ENCODE peak calls at places on chromosome 2, in five cellular contexts. X is C1 segment of cervical spinal cord, Q is posterior vena cava, C is iris pigment epithelial cell, B is head of caudate nucleus. E is an unnamed sample.

GRCh38 chr2:17208511-17208910 is 309.7 kb downstream of the RAD51AP2 start:
- DNase-seq in X (no peak), Q (no peak), C (peak; percentile 1), B (no peak), E (peak; percentile 50)

GRCh38 chr2:144414324-144414845 is 105.5 kb downstream of the ZEB2 start:
- DNase-seq in X (no peak), Q (peak; percentile 86), C (peak; percentile 98), B (no peak), E (peak; percentile 92)

GRCh38 chr2:20062615-20063545 is 11.5 kb upstream of the LAPTM4A start:
- DNase-seq in X (no peak), Q (peak; percentile 85), C (peak; percentile 97), B (no peak), E (peak; percentile 29)

GRCh38 chr2:55161295-55162210 is 70.5 kb downstream of the CLHC1 start:
- DNase-seq in X (no peak), Q (no peak), C (no peak), B (peak; percentile 89), E (peak; percentile 32)

GRCh38 chr2:226873051-226873620 is 37.3 kb downstream of the RHBDD1 start:
- DNase-seq in X (no peak), Q (no peak), C (peak; percentile 30), B (no peak), E (no peak)

GRCh38 chr2:235217814-235218213 is 266.0 kb downstream of the SH3BP4 start:
- DNase-seq in X (no peak), Q (no peak), C (peak; percentile 74), B (no peak), E (peak; percentile 8)

GRCh38 chr2:100417745-100418090 is 250 bp upstream of the CHST10 start:
- DNase-seq in X (no peak), Q (no peak), C (no peak), B (no peak), E (no peak)

GRCh38 chr2:184597571-184597980 is 753 bp upstream of the ZNF804A start:
- DNase-seq in X (peak; percentile 29), Q (peak; percentile 45), C (peak; percentile 72), B (peak; percentile 81), E (no peak)

GRCh38 chr2:2464095-2464494 is 133.0 kb upstream of the MYT1L start:
- DNase-seq in X (no peak), Q (no peak), C (no peak), B (no peak), E (no peak)

GRCh38 chr2:130977461-130978050 is 115.7 kb downstream of the FAM168B start:
- DNase-seq in X (no peak), Q (no peak), C (no peak), B (no peak), E (no peak)

GRCh38 chr2:217220228-217221013 is 360.6 kb upstream of the TNP1 start:
- DNase-seq in X (no peak), Q (no peak), C (peak; percentile 69), B (no peak), E (no peak)

GRCh38 chr2:160351978-160352377 is 141.6 kb downstream of the RBMS1 start:
- DNase-seq in X (no peak), Q (no peak), C (peak; percentile 88), B (no peak), E (peak; percentile 87)

GRCh38 chr2:169637620-169638019 is 53.5 kb downstream of the PPIG start:
- DNase-seq in X (no peak), Q (no peak), C (peak; percentile 91), B (no peak), E (peak; percentile 64)

GRCh38 chr2:120868366-120868765 is 132.7 kb downstream of the GLI2 start:
- DNase-seq in X (no peak), Q (peak; percentile 16), C (no peak), B (no peak), E (no peak)

GRCh38 chr2:218850796-218851195 is 8.8 kb upstream of the WNT6 start:
- DNase-seq in X (no peak), Q (peak; percentile 24), C (no peak), B (no peak), E (no peak)

GRCh38 chr2:31539505-31539904 is 41.2 kb downstream of the SRD5A2 start:
- DNase-seq in X (no peak), Q (no peak), C (no peak), B (no peak), E (no peak)

GRCh38 chr2:68359889-68360288 is 5.2 kb upstream of the PLEK start:
- DNase-seq in X (no peak), Q (no peak), C (no peak), B (no peak), E (no peak)

GRCh38 chr2:106107509-106108131 is 86.5 kb downstream of the UXS1 start:
- DNase-seq in X (no peak), Q (no peak), C (peak; percentile 63), B (no peak), E (peak; percentile 52)

GRCh38 chr2:65722028-65722427 is 289.6 kb upstream of the SPRED2 start:
- DNase-seq in X (peak; percentile 22), Q (peak; percentile 82), C (peak; percentile 15), B (peak; percentile 50), E (peak; percentile 48)

GRCh38 chr2:70143314-70144150 is 47.3 kb downstream of the C2orf42 start:
- DNase-seq in X (peak; percentile 39), Q (peak; percentile 83), C (peak; percentile 40), B (no peak), E (peak; percentile 45)

GRCh38 chr2:102114851-102115497 is 27.6 kb upstream of the IL1R1 start:
- DNase-seq in X (no peak), Q (no peak), C (peak; percentile 81), B (peak; percentile 44), E (peak; percentile 44)

GRCh38 chr2:184261331-184261730 is 337.0 kb upstream of the ZNF804A start:
- DNase-seq in X (no peak), Q (no peak), C (no peak), B (no peak), E (no peak)

GRCh38 chr2:168300460-168300859 is 53.1 kb upstream of the STK39 start:
- DNase-seq in X (no peak), Q (no peak), C (peak; percentile 38), B (no peak), E (peak; percentile 8)

GRCh38 chr2:104487381-104487780 is 366.5 kb upstream of the POU3F3 start:
- DNase-seq in X (no peak), Q (no peak), C (no peak), B (no peak), E (peak; percentile 8)

GRCh38 chr2:200509227-200509607 is 651 bp downstream of the KCTD18 start:
- DNase-seq in X (no peak), Q (no peak), C (peak; percentile 23), B (no peak), E (no peak)

GRCh38 chr2:180125245-180125962 is 118.3 kb upstream of the CWC22 start:
- DNase-seq in X (peak; percentile 34), Q (peak; percentile 81), C (peak; percentile 94), B (peak; percentile 89), E (peak; percentile 92)

GRCh38 chr2:225295102-225295501 is 104.4 kb upstream of the NYAP2 start:
- DNase-seq in X (no peak), Q (no peak), C (no peak), B (no peak), E (no peak)

GRCh38 chr2:86703704-86704370 is 16.3 kb upstream of the RMND5A start:
- DNase-seq in X (no peak), Q (no peak), C (peak; percentile 49), B (peak; percentile 67), E (peak; percentile 92)

GRCh38 chr2:128451636-128452411 is 133.2 kb upstream of the HS6ST1 start:
- DNase-seq in X (no peak), Q (no peak), C (no peak), B (peak; percentile 32), E (no peak)

GRCh38 chr2:2293527-2294089 is 37.5 kb downstream of the MYT1L start:
- DNase-seq in X (no peak), Q (no peak), C (no peak), B (no peak), E (no peak)

GRCh38 chr2:173107629-173108022 is 32.0 kb downstream of the MAP3K20 start:
- DNase-seq in X (no peak), Q (no peak), C (no peak), B (no peak), E (no peak)

GRCh38 chr2:186917866-186918265 is 68.9 kb upstream of the ZSWIM2 start:
- DNase-seq in X (no peak), Q (no peak), C (no peak), B (no peak), E (peak; percentile 55)

GRCh38 chr2:47173986-47174730 is 19.1 kb upstream of the STPG4 start:
- DNase-seq in X (no peak), Q (no peak), C (no peak), B (no peak), E (no peak)

E was measured in bronchial epithelial cell.